ENCODE peak calls at places on chromosomes 12 and 14, in ten cellular contexts. T is ovary; L is NCI-H1092 treated with DMSO at 0.1 percent for 48 hours; W is occipital lobe; C is T-helper 1 cell; R is fibroblast of lung; H is fibroblast of pulmonary artery; J is NCI-H510A treated with DMSO at 0.1 percent for 48 hours; I is SK-N-DZ; Y is CD4-positive, CD25-positive, alpha-beta regulatory T cell. E is an unnamed sample.

GRCh38 chr14:93765970-93766369 is 22.3 kb downstream of the PRIMA1 start:
- DNase-seq in Y (no peak), T (no peak), W (no peak), I (no peak), R (no peak), J (no peak), C (no peak), H (no peak), L (no peak), E (no peak)

GRCh38 chr12:8065991-8066594 is at the start of gene C3AR1:
- DNase-seq in I (no peak), C (peak), W (no peak), Y (peak), R (peak), T (no peak), J (no peak), H (peak), L (no peak), E (no peak)

GRCh38 chr12:109053382-109054123 is 1.2 kb downstream of the USP30 start:
- DNase-seq in Y (no peak), H (no peak), W (no peak), T (no peak), I (no peak), L (no peak), J (no peak), R (peak), C (peak), E (no peak)

GRCh38 chr12:118714051-118714460 is 267.3 kb upstream of the SRRM4 start:
- DNase-seq in J (peak), T (no peak), L (peak), H (no peak), Y (no peak), R (no peak), C (peak), I (peak), W (peak), E (no peak)

GRCh38 chr12:14846042-14846587 is 2.8 kb upstream of the ART4 start:
- DNase-seq in Y (no peak), R (no peak), T (no peak), H (peak), I (no peak), W (no peak), C (no peak), L (no peak), J (no peak), E (no peak)

GRCh38 chr14:92154283-92154942 is 32.6 kb downstream of the CPSF2 start:
- DNase-seq in R (peak), H (peak), T (no peak), C (no peak), J (peak), Y (no peak), L (no peak), I (no peak), W (no peak), E (no peak)

GRCh38 chr14:58297412-58297761 is 968 bp upstream of the ARID4A start:
- DNase-seq in H (no peak), L (no peak), R (no peak), W (no peak), Y (no peak), T (no peak), J (no peak), C (no peak), I (no peak), E (peak)

GRCh38 chr14:54712371-54712998 is 145.6 kb downstream of the SAMD4A start:
- DNase-seq in T (no peak), R (peak), H (peak), I (no peak), C (no peak), L (no peak), Y (no peak), W (no peak), J (no peak), E (no peak)

GRCh38 chr12:23885396-23885795 is 64.1 kb downstream of the SOX5 start:
- DNase-seq in I (no peak), R (no peak), L (no peak), Y (no peak), T (no peak), C (no peak), W (no peak), J (no peak), H (no peak), E (no peak)